ENCODE peak calls at places on chromosome 19, in four cellular contexts. O, M, H and J are unnamed samples.

GRCh38 chr19:7679017-7679720 is 1.5 kb upstream of the TRAPPC5 start:
- DNase-seq in M (peak), H (no peak), O (no peak), J (peak)

GRCh38 chr19:291561-292280 is 518 bp upstream of the PLPP2 start:
- DNase-seq in M (no peak), O (peak), H (no peak), J (peak)

GRCh38 chr19:46494936-46495788 is 505 bp downstream of the PNMA8B start:
- DNase-seq in H (no peak), O (no peak), M (no peak), J (no peak)

GRCh38 chr19:30215248-30215647 is 156.9 kb upstream of the ZNF536 start:
- DNase-seq in M (no peak), O (no peak), H (no peak), J (no peak)

GRCh38 chr19:46297700-46298476 is 1.0 kb downstream of the HIF3A start:
- DNase-seq in H (no peak), O (peak), M (no peak), J (peak)

GRCh38 chr19:38309615-38310278 is 5.7 kb downstream of the C19orf33 start:
- DNase-seq in H (no peak), M (no peak), O (no peak), J (no peak)

GRCh38 chr19:16888629-16889371 is at the start of gene F2RL3:
- DNase-seq in M (no peak), H (no peak), O (no peak), J (peak)

GRCh38 chr19:22832031-22832762 is at the start of gene ZNF723:
- DNase-seq in O (no peak), M (no peak), H (no peak), J (no peak)

GRCh38 chr19:58328999-58329398 is 2.2 kb downstream of the ZSCAN22 start:
- DNase-seq in O (peak), H (no peak), M (no peak), J (peak)

GRCh38 chr19:33300016-33300981 is 2.0 kb downstream of the CEBPA start:
- DNase-seq in H (no peak), M (peak), O (no peak), J (no peak)

GRCh38 chr19:29337029-29337428 is 124.1 kb upstream of the UQCRFS1 start:
- DNase-seq in O (no peak), H (no peak), M (no peak), J (no peak)

GRCh38 chr19:1568320-1569019 is at the start of gene MEX3D:
- DNase-seq in O (peak), H (no peak), M (peak), J (peak)

GRCh38 chr19:1888385-1888784 is 3.1 kb upstream of the ABHD17A start:
- DNase-seq in H (no peak), O (no peak), M (no peak), J (no peak)

GRCh38 chr19:12155324-12155723 is 1.2 kb downstream of the ZNF625 start:
- DNase-seq in M (no peak), O (no peak), H (no peak), J (no peak)

GRCh38 chr19:13260883-13261653 is 110.9 kb downstream of the IER2 start:
- DNase-seq in H (peak), O (no peak), M (no peak), J (peak)

GRCh38 chr19:14383898-14384669 is 2.8 kb downstream of the ADGRE5 start:
- DNase-seq in M (no peak), H (no peak), O (no peak), J (peak)

GRCh38 chr19:38915329-38916321 is 3.6 kb upstream of the CCER2 start:
- DNase-seq in M (no peak), O (no peak), H (no peak), J (no peak)

GRCh38 chr19:53977991-53978731 is 13.3 kb upstream of the CACNG6 start:
- DNase-seq in M (no peak), H (no peak), O (peak), J (peak)

GRCh38 chr19:45693168-45693788 is 812 bp downstream of the QPCTL start:
- DNase-seq in H (no peak), M (peak), O (peak), J (peak)

GRCh38 chr19:13670846-13671245 is 93.5 kb upstream of the MRI1 start:
- DNase-seq in O (no peak), M (no peak), H (no peak), J (no peak)

GRCh38 chr19:21422244-21422643 is 25.3 kb downstream of the ZNF493 start:
- DNase-seq in H (no peak), O (no peak), M (no peak), J (no peak)

DNA sequence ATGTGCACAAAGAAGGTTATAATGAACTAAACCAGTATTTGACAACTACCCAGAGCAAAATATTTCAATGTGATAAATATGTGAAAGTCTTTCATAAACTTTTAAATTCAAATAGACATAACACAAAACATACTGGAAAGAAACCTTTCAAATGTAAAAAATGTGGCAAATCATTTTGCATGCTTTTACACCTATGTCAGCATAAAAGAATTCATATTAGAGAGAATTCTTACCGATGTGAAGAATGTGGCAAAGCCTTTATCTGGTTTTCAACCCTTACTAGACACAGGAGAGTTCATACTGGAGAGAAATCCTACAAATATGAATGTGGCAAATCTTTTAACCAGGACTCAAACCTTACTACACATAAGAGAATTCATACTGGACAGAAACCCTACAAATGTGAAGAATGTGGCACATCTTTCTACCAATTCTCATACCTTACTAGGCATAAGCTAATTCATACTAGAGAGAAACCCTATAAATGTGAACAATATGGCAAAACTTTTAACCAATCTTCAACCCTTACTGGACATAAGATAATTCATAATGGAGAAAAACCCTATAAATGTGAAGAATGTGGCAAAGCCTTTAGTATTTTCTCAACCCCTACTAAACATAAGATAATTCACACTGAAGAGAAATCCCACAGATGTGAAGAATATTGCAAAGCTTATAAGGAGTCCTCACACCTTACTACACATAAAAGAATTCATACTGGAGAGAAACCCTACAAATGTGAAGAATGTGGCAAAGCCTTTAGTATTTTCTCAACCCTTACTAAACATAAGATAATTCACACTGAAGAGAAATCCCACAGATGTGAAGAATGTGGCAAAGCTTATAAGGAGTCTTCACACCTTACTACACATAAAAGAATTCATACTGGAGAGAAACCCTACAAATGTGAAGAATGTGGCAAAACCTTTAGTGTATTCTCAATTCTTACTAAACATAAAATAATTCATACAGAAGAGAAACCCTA is 26.4 kb downstream of the ZNF493 start:
- DNase-seq in O (no peak), M (no peak), H (no peak), J (no peak)
- TF ChIP-seq ETV6 in O (no peak), M (no peak), H (no peak), J (no peak)

GRCh38 chr19:55312621-55313117 is 12.5 kb downstream of the TMEM150B start:
- DNase-seq in M (no peak), O (no peak), H (no peak), J (no peak)

GRCh38 chr19:55315956-55316525 is 9.1 kb downstream of the TMEM150B start:
- DNase-seq in O (no peak), M (no peak), H (no peak), J (no peak)

GRCh38 chr19:55319786-55320185 is 5.4 kb downstream of the TMEM150B start:
- DNase-seq in M (no peak), H (no peak), O (peak), J (peak)

GRCh38 chr19:55314396-55314795 is 10.7 kb downstream of the TMEM150B start:
- DNase-seq in H (no peak), O (no peak), M (no peak), J (peak)

GRCh38 chr19:55316646-55317045 is 8.5 kb downstream of the TMEM150B start:
- DNase-seq in O (no peak), H (no peak), M (no peak), J (no peak)
- TF ChIP-seq ETV6 in O (no peak), H (no peak), M (no peak), J (no peak)

GRCh38 chr19:42634409-42635232 is 39.9 kb upstream of the CEACAM8 start:
- DNase-seq in H (no peak), M (peak), O (peak), J (peak)
- TF ChIP-seq ETV6 in H (no peak), M (no peak), O (no peak), J (no peak)

GRCh38 chr19:18280247-18281081 is 958 bp downstream of the JUND start:
- DNase-seq in M (peak), O (peak), H (no peak), J (peak)
- TF ChIP-seq ETV6 in M (no peak), O (no peak), H (no peak), J (peak)

GRCh38 chr19:18274776-18275356 is 614 bp upstream of the IQCN start:
- DNase-seq in H (no peak), O (no peak), M (peak), J (peak)
- TF ChIP-seq ETV6 in H (no peak), O (no peak), M (no peak), J (no peak)

GRCh38 chr19:50258918-50259372 is 55.5 kb downstream of the MYH14 start:
- DNase-seq in O (peak), H (no peak), M (no peak), J (peak)
- TF ChIP-seq ETV6 in O (no peak), H (no peak), M (no peak), J (no peak)

DNA sequence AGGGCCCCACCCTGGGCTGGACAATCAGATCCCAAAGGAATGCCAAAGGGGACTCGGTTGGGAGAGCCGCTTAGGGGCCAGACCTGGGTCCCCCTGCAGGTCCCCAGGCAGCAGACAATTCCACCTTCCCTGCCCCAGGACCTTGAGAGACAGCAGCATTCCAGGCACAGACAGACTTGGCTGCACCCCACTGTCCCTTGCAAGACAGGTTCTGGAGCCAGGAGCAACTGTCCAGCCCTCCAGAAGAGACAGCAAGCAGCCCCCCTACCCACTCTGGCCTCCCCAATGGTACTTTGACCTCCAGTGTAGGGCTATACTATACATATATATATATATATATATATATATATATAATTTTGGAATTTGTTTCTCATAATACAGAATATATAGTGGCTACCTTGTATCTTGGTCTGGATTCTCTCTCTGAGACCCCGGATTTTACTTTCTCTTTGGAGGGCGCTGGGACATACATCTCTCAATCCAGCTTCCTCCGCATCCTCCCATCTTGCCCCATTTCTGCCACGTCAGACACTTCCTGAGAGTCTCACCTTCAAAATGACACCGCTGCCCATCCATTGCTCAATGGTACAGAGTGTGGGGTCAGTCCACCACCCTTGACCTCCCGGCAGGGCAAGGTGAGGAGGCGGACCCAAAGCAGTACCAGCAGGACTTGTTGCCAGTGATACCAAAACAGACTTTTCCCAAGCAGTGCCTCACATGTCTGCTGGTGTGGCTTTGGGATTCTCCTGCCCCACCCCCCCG is 12.7 kb downstream of the SMIM24 start:
- DNase-seq in H (no peak), O (no peak), M (no peak), J (peak)
- TF ChIP-seq ETV6 in H (no peak), O (no peak), M (no peak), J (no peak)